ENCODE peak calls at places on chromosomes 3 and 15, in four cellular contexts. One of them, this sample, is unnamed.

GRCh38 chr3:126657901-126658300 is 3.0 kb upstream of the TXNRD3 start:
- DNase-seq in WERI-Rb-1: no peak
- DNase-seq in HL-60: no peak
- DNase-seq in activated CD4-positive, alpha-beta T cell treated with anti-CD3 and anti-CD28 coated beads, Interleukin-2, amount 50 U/mL, for 48 hours: no peak
- DNase-seq in this sample: no peak

GRCh38 chr15:69060744-69061143 is 46.2 kb downstream of the NOX5 start:
- DNase-seq in WERI-Rb-1: no peak
- DNase-seq in HL-60: no peak
- DNase-seq in activated CD4-positive, alpha-beta T cell treated with anti-CD3 and anti-CD28 coated beads, Interleukin-2, amount 50 U/mL, for 48 hours: peak
- DNase-seq in this sample: no peak

GRCh38 chr3:141797167-141797773 is 34.1 kb downstream of the GRK7 start:
- DNase-seq in WERI-Rb-1: peak
- DNase-seq in HL-60: peak
- DNase-seq in activated CD4-positive, alpha-beta T cell treated with anti-CD3 and anti-CD28 coated beads, Interleukin-2, amount 50 U/mL, for 48 hours: no peak
- DNase-seq in this sample: no peak

GRCh38 chr3:195717852-195718476 is 2.8 kb upstream of the MUC20 start:
- DNase-seq in WERI-Rb-1: no peak
- DNase-seq in HL-60: no peak
- DNase-seq in activated CD4-positive, alpha-beta T cell treated with anti-CD3 and anti-CD28 coated beads, Interleukin-2, amount 50 U/mL, for 48 hours: no peak
- DNase-seq in this sample: no peak

GRCh38 chr3:130760922-130761321 is 14.3 kb upstream of the PIK3R4 start:
- DNase-seq in WERI-Rb-1: no peak
- DNase-seq in HL-60: no peak
- DNase-seq in activated CD4-positive, alpha-beta T cell treated with anti-CD3 and anti-CD28 coated beads, Interleukin-2, amount 50 U/mL, for 48 hours: no peak
- DNase-seq in this sample: no peak

GRCh38 chr15:78985859-78986470 is 41.1 kb upstream of the CTSH start:
- DNase-seq in WERI-Rb-1: no peak
- DNase-seq in HL-60: no peak
- DNase-seq in activated CD4-positive, alpha-beta T cell treated with anti-CD3 and anti-CD28 coated beads, Interleukin-2, amount 50 U/mL, for 48 hours: no peak
- DNase-seq in this sample: no peak

GRCh38 chr15:96924570-96924969 is 594.1 kb downstream of the NR2F2 start:
- DNase-seq in WERI-Rb-1: no peak
- DNase-seq in HL-60: peak
- DNase-seq in activated CD4-positive, alpha-beta T cell treated with anti-CD3 and anti-CD28 coated beads, Interleukin-2, amount 50 U/mL, for 48 hours: no peak
- DNase-seq in this sample: no peak

GRCh38 chr15:39931615-39932014 is 2.3 kb upstream of the EIF2AK4 start:
- DNase-seq in WERI-Rb-1: no peak
- DNase-seq in HL-60: no peak
- DNase-seq in activated CD4-positive, alpha-beta T cell treated with anti-CD3 and anti-CD28 coated beads, Interleukin-2, amount 50 U/mL, for 48 hours: no peak
- DNase-seq in this sample: no peak

GRCh38 chr3:126621627-126622345 is 33.1 kb downstream of the TXNRD3 start:
- DNase-seq in WERI-Rb-1: no peak
- DNase-seq in HL-60: no peak
- DNase-seq in activated CD4-positive, alpha-beta T cell treated with anti-CD3 and anti-CD28 coated beads, Interleukin-2, amount 50 U/mL, for 48 hours: no peak
- DNase-seq in this sample: peak

GRCh38 chr3:45123030-45123429 is 23.1 kb downstream of the CDCP1 start:
- DNase-seq in WERI-Rb-1: no peak
- DNase-seq in HL-60: no peak
- DNase-seq in activated CD4-positive, alpha-beta T cell treated with anti-CD3 and anti-CD28 coated beads, Interleukin-2, amount 50 U/mL, for 48 hours: no peak
- DNase-seq in this sample: peak

This sample was measured in RCC 7860.